ENCODE peak calls at places on chromosomes 6 and 20, in ten cellular contexts. One of them, this sample, is unnamed. For H3K4me1, the result is how much of the 10 kb centered on the place peaks cover.

GRCh38 chr6:39059496-39060310 is 11.1 kb downstream of the GLP1R start:
- DNase-seq in lung: no peak
- DNase-seq in mesenchymal stem cell: no peak
- DNase-seq in tibial nerve: no peak
- DNase-seq in heart left ventricle: no peak
- DNase-seq in Panc1: no peak
- DNase-seq in cardiac muscle cell: no peak
- DNase-seq in Peyer's patch: peak
- DNase-seq in CD8-positive, alpha-beta memory T cell: no peak
- DNase-seq in heart right ventricle: no peak
- DNase-seq in this sample: no peak

GRCh38 chr20:35673884-35674283 is 9.2 kb upstream of the CPNE1 start:
- DNase-seq in CD8-positive, alpha-beta memory T cell: no peak
- DNase-seq in heart right ventricle: no peak
- DNase-seq in lung: no peak
- DNase-seq in heart left ventricle: no peak
- DNase-seq in tibial nerve: no peak
- DNase-seq in Panc1: no peak
- DNase-seq in mesenchymal stem cell: no peak
- DNase-seq in Peyer's patch: no peak
- DNase-seq in cardiac muscle cell: no peak
- DNase-seq in this sample: peak

GRCh38 chr6:98787401-98787800 is 47.0 kb upstream of the POU3F2 start:
- DNase-seq in mesenchymal stem cell: no peak
- DNase-seq in heart left ventricle: no peak
- DNase-seq in heart right ventricle: no peak
- DNase-seq in tibial nerve: no peak
- DNase-seq in cardiac muscle cell: no peak
- DNase-seq in Panc1: no peak
- DNase-seq in CD8-positive, alpha-beta memory T cell: no peak
- DNase-seq in Peyer's patch: no peak
- DNase-seq in lung: no peak
- DNase-seq in this sample: no peak

GRCh38 chr6:75290558-75290957 is 6.0 kb upstream of the TMEM30A start:
- DNase-seq in heart left ventricle: no peak
- DNase-seq in tibial nerve: no peak
- DNase-seq in lung: no peak
- DNase-seq in mesenchymal stem cell: no peak
- DNase-seq in heart right ventricle: no peak
- DNase-seq in Panc1: no peak
- DNase-seq in CD8-positive, alpha-beta memory T cell: no peak
- DNase-seq in cardiac muscle cell: no peak
- DNase-seq in Peyer's patch: no peak
- DNase-seq in this sample: no peak

GRCh38 chr20:2845607-2846006 is 5.1 kb downstream of the VPS16 start:
- DNase-seq in heart left ventricle: no peak
- DNase-seq in Panc1: no peak
- DNase-seq in Peyer's patch: no peak
- DNase-seq in mesenchymal stem cell: no peak
- DNase-seq in heart right ventricle: no peak
- DNase-seq in tibial nerve: no peak
- DNase-seq in cardiac muscle cell: no peak
- DNase-seq in CD8-positive, alpha-beta memory T cell: no peak
- DNase-seq in lung: no peak
- DNase-seq in this sample: peak

GRCh38 chr6:26273673-26274595 is 91.1 kb upstream of the BTN3A2 start:
- DNase-seq in lung: no peak
- DNase-seq in Panc1: no peak
- DNase-seq in heart right ventricle: no peak
- DNase-seq in heart left ventricle: no peak
- DNase-seq in mesenchymal stem cell: peak
- DNase-seq in Peyer's patch: no peak
- DNase-seq in CD8-positive, alpha-beta memory T cell: peak
- DNase-seq in tibial nerve: no peak
- DNase-seq in cardiac muscle cell: no peak
- DNase-seq in this sample: no peak

GRCh38 chr20:841568-842546 is 8.3 kb downstream of the FAM110A start:
- DNase-seq in Panc1: no peak
- DNase-seq in CD8-positive, alpha-beta memory T cell: no peak
- DNase-seq in tibial nerve: no peak
- DNase-seq in heart right ventricle: no peak
- DNase-seq in Peyer's patch: no peak
- DNase-seq in mesenchymal stem cell: no peak
- DNase-seq in heart left ventricle: no peak
- DNase-seq in cardiac muscle cell: peak
- DNase-seq in lung: peak
- DNase-seq in this sample: no peak

GRCh38 chr6:154039231-154039842 is at the start of gene OPRM1:
- DNase-seq in lung: no peak
- DNase-seq in heart right ventricle: peak
- DNase-seq in Panc1: no peak
- DNase-seq in Peyer's patch: no peak
- DNase-seq in cardiac muscle cell: peak
- DNase-seq in mesenchymal stem cell: peak
- DNase-seq in CD8-positive, alpha-beta memory T cell: no peak
- DNase-seq in tibial nerve: no peak
- DNase-seq in heart left ventricle: peak
- DNase-seq in this sample: no peak

GRCh38 chr6:152978058-152978457 is 4.8 kb downstream of the FBXO5 start:
- DNase-seq in cardiac muscle cell: no peak
- DNase-seq in Peyer's patch: no peak
- DNase-seq in mesenchymal stem cell: peak
- DNase-seq in tibial nerve: no peak
- DNase-seq in Panc1: no peak
- DNase-seq in heart right ventricle: no peak
- DNase-seq in heart left ventricle: no peak
- DNase-seq in lung: no peak
- DNase-seq in CD8-positive, alpha-beta memory T cell: no peak
- DNase-seq in this sample: no peak
- H3K4me1 ChIP-seq in cardiac muscle cell: under half
- H3K4me1 ChIP-seq in Peyer's patch: under half
- H3K4me1 ChIP-seq in mesenchymal stem cell: under half
- H3K4me1 ChIP-seq in tibial nerve: under half
- H3K4me1 ChIP-seq in Panc1: under half
- H3K4me1 ChIP-seq in heart right ventricle: under half
- H3K4me1 ChIP-seq in heart left ventricle: under half
- H3K4me1 ChIP-seq in lung: under half
- H3K4me1 ChIP-seq in CD8-positive, alpha-beta memory T cell: under half
- H3K4me1 ChIP-seq in this sample: under half

GRCh38 chr6:31193206-31193605 is 22.7 kb upstream of the POU5F1 start:
- DNase-seq in tibial nerve: no peak
- DNase-seq in CD8-positive, alpha-beta memory T cell: no peak
- DNase-seq in lung: no peak
- DNase-seq in Panc1: no peak
- DNase-seq in Peyer's patch: no peak
- DNase-seq in mesenchymal stem cell: no peak
- DNase-seq in heart right ventricle: no peak
- DNase-seq in heart left ventricle: no peak
- DNase-seq in cardiac muscle cell: no peak
- DNase-seq in this sample: no peak

GRCh38 chr6:31203345-31203979 is 33.0 kb upstream of the POU5F1 start:
- DNase-seq in Panc1: peak
- DNase-seq in lung: no peak
- DNase-seq in CD8-positive, alpha-beta memory T cell: peak
- DNase-seq in heart left ventricle: no peak
- DNase-seq in mesenchymal stem cell: peak
- DNase-seq in cardiac muscle cell: no peak
- DNase-seq in heart right ventricle: no peak
- DNase-seq in tibial nerve: no peak
- DNase-seq in Peyer's patch: no peak
- DNase-seq in this sample: no peak

GRCh38 chr6:31194271-31194834 is 23.9 kb upstream of the POU5F1 start:
- DNase-seq in cardiac muscle cell: no peak
- DNase-seq in CD8-positive, alpha-beta memory T cell: no peak
- DNase-seq in mesenchymal stem cell: no peak
- DNase-seq in heart right ventricle: no peak
- DNase-seq in heart left ventricle: no peak
- DNase-seq in tibial nerve: no peak
- DNase-seq in Panc1: no peak
- DNase-seq in lung: no peak
- DNase-seq in Peyer's patch: no peak
- DNase-seq in this sample: no peak

GRCh38 chr6:31202259-31203166 is 32.0 kb upstream of the POU5F1 start:
- DNase-seq in mesenchymal stem cell: no peak
- DNase-seq in cardiac muscle cell: no peak
- DNase-seq in heart left ventricle: no peak
- DNase-seq in Panc1: no peak
- DNase-seq in tibial nerve: no peak
- DNase-seq in heart right ventricle: no peak
- DNase-seq in lung: no peak
- DNase-seq in CD8-positive, alpha-beta memory T cell: no peak
- DNase-seq in Peyer's patch: no peak
- DNase-seq in this sample: no peak

DNA sequence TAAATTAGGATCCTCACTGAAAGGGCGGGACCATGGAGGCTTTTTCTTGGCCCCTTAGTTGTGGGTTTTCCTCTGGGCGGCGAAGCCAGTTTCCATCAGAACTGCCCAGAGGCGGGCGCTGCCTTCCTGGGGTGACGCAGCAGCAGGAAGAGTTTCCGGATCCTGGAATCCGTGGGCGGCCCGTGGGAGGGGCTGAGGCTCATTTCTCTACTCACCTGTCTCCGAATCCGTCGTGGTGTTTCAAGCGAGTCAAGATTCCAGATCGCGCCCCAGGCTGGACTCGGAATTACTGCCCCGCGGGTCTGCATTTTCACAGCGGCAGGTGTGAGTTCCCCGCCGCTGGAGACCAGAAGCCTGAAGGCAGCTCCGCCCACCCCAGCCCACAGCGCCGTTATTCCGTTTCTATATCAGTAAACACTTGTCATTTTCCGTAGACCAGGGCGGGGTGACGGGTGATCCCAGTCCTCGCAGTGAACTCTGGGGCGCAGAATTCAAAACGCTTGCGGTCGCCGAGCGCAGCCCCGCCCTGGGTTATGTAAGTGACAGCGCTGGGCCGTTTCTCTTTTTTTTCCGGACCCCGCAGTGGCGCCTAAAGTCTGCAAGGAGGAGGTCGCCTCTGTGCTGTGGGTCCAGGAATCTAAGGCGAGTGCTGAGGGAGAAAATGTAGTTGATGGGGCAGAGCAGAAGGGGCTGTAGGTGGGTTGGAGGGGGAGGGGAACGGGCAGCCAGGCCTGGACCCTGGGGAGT is 27.2 kb upstream of the POU5F1 start:
- DNase-seq in tibial nerve: peak
- DNase-seq in mesenchymal stem cell: peak
- DNase-seq in heart left ventricle: peak
- DNase-seq in CD8-positive, alpha-beta memory T cell: peak
- DNase-seq in Peyer's patch: peak
- DNase-seq in cardiac muscle cell: peak
- DNase-seq in Panc1: peak
- DNase-seq in heart right ventricle: peak
- DNase-seq in lung: peak
- DNase-seq in this sample: no peak
- H3K4me1 ChIP-seq in tibial nerve: under half
- H3K4me1 ChIP-seq in mesenchymal stem cell: under half
- H3K4me1 ChIP-seq in heart left ventricle: under half
- H3K4me1 ChIP-seq in CD8-positive, alpha-beta memory T cell: under half
- H3K4me1 ChIP-seq in Peyer's patch: under half
- H3K4me1 ChIP-seq in cardiac muscle cell: under half
- H3K4me1 ChIP-seq in Panc1: under half
- H3K4me1 ChIP-seq in heart right ventricle: under half
- H3K4me1 ChIP-seq in lung: under half
- H3K4me1 ChIP-seq in this sample: under half

DNA sequence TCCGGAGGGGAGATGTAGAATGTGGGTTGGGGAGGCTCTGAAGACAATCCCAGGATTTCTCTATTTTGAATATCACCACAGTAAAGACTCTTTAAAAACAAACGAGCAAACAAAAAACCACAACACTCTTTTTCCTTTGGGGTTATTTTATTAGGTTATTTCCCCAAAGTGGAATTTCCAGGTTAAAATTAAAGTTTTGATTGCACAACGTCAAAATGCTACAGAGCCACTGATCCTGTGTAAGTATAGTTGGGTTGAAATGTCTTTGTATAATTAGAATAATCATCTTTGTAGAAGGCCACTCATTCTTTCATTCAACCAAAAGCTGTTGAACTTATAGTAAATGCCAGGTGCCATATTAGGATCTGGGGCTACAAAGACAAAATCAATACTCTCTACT is 19.6 kb upstream of the PIM1 start:
- DNase-seq in Peyer's patch: no peak
- DNase-seq in heart left ventricle: no peak
- DNase-seq in lung: no peak
- DNase-seq in CD8-positive, alpha-beta memory T cell: no peak
- DNase-seq in mesenchymal stem cell: no peak
- DNase-seq in heart right ventricle: no peak
- DNase-seq in cardiac muscle cell: no peak
- DNase-seq in tibial nerve: no peak
- DNase-seq in Panc1: no peak
- DNase-seq in this sample: no peak
- H3K4me1 ChIP-seq in Peyer's patch: under half
- H3K4me1 ChIP-seq in heart left ventricle: under half
- H3K4me1 ChIP-seq in lung: under half
- H3K4me1 ChIP-seq in CD8-positive, alpha-beta memory T cell: under half
- H3K4me1 ChIP-seq in mesenchymal stem cell: under half
- H3K4me1 ChIP-seq in heart right ventricle: under half
- H3K4me1 ChIP-seq in cardiac muscle cell: under half
- H3K4me1 ChIP-seq in tibial nerve: under half
- H3K4me1 ChIP-seq in Panc1: under half
- H3K4me1 ChIP-seq in this sample: under half

GRCh38 chr20:18972251-18972876 is 158.8 kb downstream of the SCP2D1 start:
- DNase-seq in tibial nerve: no peak
- DNase-seq in mesenchymal stem cell: no peak
- DNase-seq in heart left ventricle: no peak
- DNase-seq in heart right ventricle: no peak
- DNase-seq in CD8-positive, alpha-beta memory T cell: no peak
- DNase-seq in Peyer's patch: no peak
- DNase-seq in cardiac muscle cell: no peak
- DNase-seq in lung: no peak
- DNase-seq in Panc1: no peak
- DNase-seq in this sample: no peak

GRCh38 chr20:18974660-18975059 is 161.1 kb downstream of the SCP2D1 start:
- DNase-seq in Panc1: no peak
- DNase-seq in lung: no peak
- DNase-seq in heart left ventricle: no peak
- DNase-seq in tibial nerve: no peak
- DNase-seq in CD8-positive, alpha-beta memory T cell: no peak
- DNase-seq in mesenchymal stem cell: no peak
- DNase-seq in Peyer's patch: no peak
- DNase-seq in cardiac muscle cell: no peak
- DNase-seq in heart right ventricle: no peak
- DNase-seq in this sample: peak

GRCh38 chr20:18971121-18971520 is 157.5 kb downstream of the SCP2D1 start:
- DNase-seq in cardiac muscle cell: no peak
- DNase-seq in tibial nerve: no peak
- DNase-seq in heart left ventricle: no peak
- DNase-seq in lung: no peak
- DNase-seq in Peyer's patch: no peak
- DNase-seq in heart right ventricle: no peak
- DNase-seq in Panc1: no peak
- DNase-seq in CD8-positive, alpha-beta memory T cell: no peak
- DNase-seq in mesenchymal stem cell: no peak
- DNase-seq in this sample: no peak

GRCh38 chr20:18973499-18974173 is 160.1 kb downstream of the SCP2D1 start:
- DNase-seq in heart left ventricle: peak
- DNase-seq in tibial nerve: peak
- DNase-seq in CD8-positive, alpha-beta memory T cell: no peak
- DNase-seq in Peyer's patch: no peak
- DNase-seq in lung: no peak
- DNase-seq in Panc1: no peak
- DNase-seq in mesenchymal stem cell: no peak
- DNase-seq in heart right ventricle: no peak
- DNase-seq in cardiac muscle cell: no peak
- DNase-seq in this sample: no peak

GRCh38 chr20:18971574-18971973 is 158.0 kb downstream of the SCP2D1 start:
- DNase-seq in cardiac muscle cell: no peak
- DNase-seq in heart right ventricle: no peak
- DNase-seq in CD8-positive, alpha-beta memory T cell: no peak
- DNase-seq in heart left ventricle: no peak
- DNase-seq in Peyer's patch: no peak
- DNase-seq in lung: no peak
- DNase-seq in mesenchymal stem cell: no peak
- DNase-seq in Panc1: no peak
- DNase-seq in tibial nerve: no peak
- DNase-seq in this sample: no peak
- H3K4me1 ChIP-seq in cardiac muscle cell: under half
- H3K4me1 ChIP-seq in heart right ventricle: under half
- H3K4me1 ChIP-seq in CD8-positive, alpha-beta memory T cell: under half
- H3K4me1 ChIP-seq in heart left ventricle: under half
- H3K4me1 ChIP-seq in Peyer's patch: under half
- H3K4me1 ChIP-seq in lung: under half
- H3K4me1 ChIP-seq in mesenchymal stem cell: under half
- H3K4me1 ChIP-seq in Panc1: under half
- H3K4me1 ChIP-seq in tibial nerve: under half
- H3K4me1 ChIP-seq in this sample: under half